ENCODE peak calls at places on chromosomes 11 and 22, in four cellular contexts. M, Y, P and K are unnamed samples.

GRCh38 chr22:40396882-40397281 is 26.5 kb downstream of the SGSM3 start:
- DNase-seq in P (peak; percentile 88), Y (no peak), M (peak; percentile 86), K (no peak)

GRCh38 chr11:57903441-57904123 is 120.1 kb upstream of the OR9Q1 start:
- DNase-seq in Y (peak; percentile 1), M (no peak), P (peak; percentile 10), K (no peak)

GRCh38 chr11:68838572-68838964 is 3.1 kb downstream of the CPT1A start:
- DNase-seq in P (no peak), M (peak; percentile 40), Y (no peak), K (no peak)

GRCh38 chr22:49753961-49754673 is 73.6 kb downstream of the BRD1 start:
- DNase-seq in M (peak; percentile 50), P (no peak), Y (no peak), K (no peak)

GRCh38 chr11:40314327-40314726 is 1145.1 kb downstream of the LRRC4C start:
- DNase-seq in P (peak; percentile 43), Y (no peak), M (no peak), K (no peak)

GRCh38 chr22:20014526-20015186 is 2.0 kb downstream of the ARVCF start:
- DNase-seq in P (no peak), Y (no peak), M (no peak), K (no peak)

GRCh38 chr11:124920870-124921609 is 2.0 kb downstream of the HEPN1 start:
- DNase-seq in P (peak; percentile 47), M (no peak), Y (peak; percentile 69), K (peak; percentile 60)

GRCh38 chr11:128530119-128531091 is 57.0 kb downstream of the ETS1 start:
- DNase-seq in Y (no peak), P (peak; percentile 99), M (no peak), K (no peak)

GRCh38 chr11:65555693-65556231 is 2.4 kb downstream of the LTBP3 start:
- DNase-seq in M (no peak), Y (no peak), P (peak; percentile 88), K (no peak)

GRCh38 chr22:41857160-41857859 is 24.4 kb downstream of the SREBF2 start:
- DNase-seq in P (peak; percentile 72), Y (peak; percentile 41), M (no peak), K (peak; percentile 62)

GRCh38 chr11:12526789-12527188 is 147.4 kb upstream of the TEAD1 start:
- DNase-seq in M (no peak), Y (no peak), P (peak; percentile 82), K (no peak)

GRCh38 chr11:115895594-115895993 is 391.4 kb upstream of the CADM1 start:
- DNase-seq in Y (no peak), M (no peak), P (no peak), K (no peak)